ENCODE peak calls at places on chromosome 5, in seven cellular contexts. One of them, this sample, is unnamed. For H3K36me3 and H3K9me3, the result is how much of the 10 kb centered on the place peaks cover.

GRCh38 chr5:158979749-158980521 is 119.8 kb downstream of the EBF1 start:
- DNase-seq in uterus: peak
- DNase-seq in CD8-positive, alpha-beta memory T cell: no peak
- DNase-seq in psoas muscle: peak
- DNase-seq in H1: no peak
- DNase-seq in lower lobe of right lung: no peak
- DNase-seq in kidney: peak
- DNase-seq in this sample: no peak

GRCh38 chr5:143605403-143606005 is 202.0 kb upstream of the NR3C1 start:
- DNase-seq in uterus: no peak
- DNase-seq in CD8-positive, alpha-beta memory T cell: no peak
- DNase-seq in psoas muscle: no peak
- DNase-seq in H1: no peak
- DNase-seq in lower lobe of right lung: no peak
- DNase-seq in kidney: no peak
- DNase-seq in this sample: no peak

GRCh38 chr5:119269061-119269579 is 86.7 kb upstream of the TNFAIP8 start:
- DNase-seq in uterus: peak
- DNase-seq in CD8-positive, alpha-beta memory T cell: peak
- DNase-seq in psoas muscle: peak
- DNase-seq in H1: no peak
- DNase-seq in lower lobe of right lung: peak
- DNase-seq in kidney: peak
- DNase-seq in this sample: peak

GRCh38 chr5:72951850-72952468 is 3.9 kb upstream of the FCHO2 start:
- DNase-seq in uterus: no peak
- DNase-seq in CD8-positive, alpha-beta memory T cell: no peak
- DNase-seq in psoas muscle: no peak
- DNase-seq in H1: no peak
- DNase-seq in lower lobe of right lung: no peak
- DNase-seq in kidney: no peak
- DNase-seq in this sample: no peak

GRCh38 chr5:66364186-66364585 is 220.1 kb downstream of the SREK1 start:
- DNase-seq in uterus: no peak
- DNase-seq in CD8-positive, alpha-beta memory T cell: no peak
- DNase-seq in psoas muscle: no peak
- DNase-seq in H1: no peak
- DNase-seq in lower lobe of right lung: no peak
- DNase-seq in kidney: no peak
- DNase-seq in this sample: no peak

GRCh38 chr5:176416123-176416924 is at the start of gene CLTB:
- DNase-seq in uterus: peak
- DNase-seq in CD8-positive, alpha-beta memory T cell: peak
- DNase-seq in psoas muscle: peak
- DNase-seq in H1: peak
- DNase-seq in lower lobe of right lung: peak
- DNase-seq in kidney: peak
- DNase-seq in this sample: peak

GRCh38 chr5:68911840-68912690 is 181.7 kb upstream of the SLC30A5 start:
- DNase-seq in uterus: no peak
- DNase-seq in CD8-positive, alpha-beta memory T cell: no peak
- DNase-seq in psoas muscle: no peak
- DNase-seq in H1: no peak
- DNase-seq in lower lobe of right lung: no peak
- DNase-seq in kidney: no peak
- DNase-seq in this sample: no peak

GRCh38 chr5:80959768-80960442 is at the start of gene RASGRF2:
- DNase-seq in uterus: no peak
- DNase-seq in CD8-positive, alpha-beta memory T cell: peak
- DNase-seq in psoas muscle: no peak
- DNase-seq in H1: peak
- DNase-seq in lower lobe of right lung: no peak
- DNase-seq in kidney: peak
- DNase-seq in this sample: no peak

GRCh38 chr5:112316731-112317130 is 102.3 kb downstream of the EPB41L4A start:
- DNase-seq in uterus: no peak
- DNase-seq in CD8-positive, alpha-beta memory T cell: no peak
- DNase-seq in psoas muscle: no peak
- DNase-seq in H1: no peak
- DNase-seq in lower lobe of right lung: no peak
- DNase-seq in kidney: no peak
- DNase-seq in this sample: no peak

GRCh38 chr5:106269252-106269843 is 1401.4 kb downstream of the EFNA5 start:
- DNase-seq in uterus: no peak
- DNase-seq in CD8-positive, alpha-beta memory T cell: no peak
- DNase-seq in psoas muscle: no peak
- DNase-seq in H1: no peak
- DNase-seq in lower lobe of right lung: no peak
- DNase-seq in kidney: no peak
- DNase-seq in this sample: no peak

GRCh38 chr5:14414007-14414406 is 167.6 kb upstream of the OTULINL start:
- DNase-seq in uterus: no peak
- DNase-seq in CD8-positive, alpha-beta memory T cell: peak
- DNase-seq in psoas muscle: no peak
- DNase-seq in H1: no peak
- DNase-seq in lower lobe of right lung: no peak
- DNase-seq in kidney: no peak
- DNase-seq in this sample: no peak

GRCh38 chr5:179233909-179234562 is 111.2 kb downstream of the ADAMTS2 start:
- DNase-seq in uterus: no peak
- DNase-seq in CD8-positive, alpha-beta memory T cell: no peak
- DNase-seq in psoas muscle: no peak
- DNase-seq in H1: no peak
- DNase-seq in lower lobe of right lung: peak
- DNase-seq in kidney: peak
- DNase-seq in this sample: no peak

GRCh38 chr5:151740336-151740942 is 18.0 kb downstream of the ATOX1 start:
- DNase-seq in uterus: peak
- DNase-seq in CD8-positive, alpha-beta memory T cell: peak
- DNase-seq in psoas muscle: peak
- DNase-seq in H1: peak
- DNase-seq in lower lobe of right lung: no peak
- DNase-seq in kidney: peak
- DNase-seq in this sample: no peak

GRCh38 chr5:86112249-86112648 is 505.5 kb upstream of the COX7C start:
- DNase-seq in uterus: no peak
- DNase-seq in CD8-positive, alpha-beta memory T cell: no peak
- DNase-seq in psoas muscle: no peak
- DNase-seq in H1: no peak
- DNase-seq in lower lobe of right lung: no peak
- DNase-seq in kidney: no peak
- DNase-seq in this sample: no peak

GRCh38 chr5:76691470-76692273 is 24.3 kb upstream of the F2R start:
- DNase-seq in uterus: no peak
- DNase-seq in CD8-positive, alpha-beta memory T cell: no peak
- DNase-seq in psoas muscle: no peak
- DNase-seq in H1: no peak
- DNase-seq in lower lobe of right lung: no peak
- DNase-seq in kidney: no peak
- DNase-seq in this sample: no peak

GRCh38 chr5:180047667-180048066 is 23.9 kb downstream of the RNF130 start:
- DNase-seq in uterus: peak
- DNase-seq in CD8-positive, alpha-beta memory T cell: no peak
- DNase-seq in psoas muscle: peak
- DNase-seq in H1: no peak
- DNase-seq in lower lobe of right lung: peak
- DNase-seq in kidney: no peak
- DNase-seq in this sample: no peak

GRCh38 chr5:42591026-42591425 is 165.6 kb upstream of the CCDC152 start:
- DNase-seq in uterus: peak
- DNase-seq in CD8-positive, alpha-beta memory T cell: no peak
- DNase-seq in psoas muscle: peak
- DNase-seq in H1: no peak
- DNase-seq in lower lobe of right lung: no peak
- DNase-seq in kidney: peak
- DNase-seq in this sample: no peak

GRCh38 chr5:98657559-98657958 is 115.9 kb upstream of the RGMB start:
- DNase-seq in uterus: no peak
- DNase-seq in CD8-positive, alpha-beta memory T cell: no peak
- DNase-seq in psoas muscle: no peak
- DNase-seq in H1: no peak
- DNase-seq in lower lobe of right lung: no peak
- DNase-seq in kidney: no peak
- DNase-seq in this sample: no peak

GRCh38 chr5:39520232-39520572 is 95.4 kb upstream of the DAB2 start:
- DNase-seq in uterus: no peak
- DNase-seq in CD8-positive, alpha-beta memory T cell: no peak
- DNase-seq in psoas muscle: no peak
- DNase-seq in H1: no peak
- DNase-seq in lower lobe of right lung: no peak
- DNase-seq in kidney: no peak
- DNase-seq in this sample: no peak

GRCh38 chr5:159223469-159223868 is 14.1 kb upstream of the RNF145 start:
- DNase-seq in uterus: no peak
- DNase-seq in CD8-positive, alpha-beta memory T cell: no peak
- DNase-seq in psoas muscle: no peak
- DNase-seq in H1: no peak
- DNase-seq in lower lobe of right lung: no peak
- DNase-seq in kidney: no peak
- DNase-seq in this sample: no peak

DNA sequence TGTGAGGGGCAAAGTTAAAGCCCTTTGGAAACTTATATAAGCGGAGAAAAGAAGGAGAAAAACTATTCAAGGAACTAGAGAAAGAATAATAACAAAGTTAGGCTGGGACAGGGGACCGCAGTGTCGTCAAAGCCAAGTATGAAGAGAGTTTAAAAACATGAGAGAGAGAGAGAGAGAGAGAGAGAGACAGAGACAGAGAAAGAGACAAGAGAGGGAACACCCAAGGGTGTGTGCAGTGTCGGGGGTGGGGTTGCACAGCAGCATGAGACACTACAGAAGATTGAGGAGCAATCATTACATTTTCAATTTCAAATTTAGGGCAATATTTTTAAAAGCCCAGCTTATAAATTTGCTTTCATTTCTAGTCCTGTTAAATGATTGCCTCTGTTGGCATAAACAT is 74.3 kb downstream of the NNT start:
- DNase-seq in uterus: no peak
- DNase-seq in CD8-positive, alpha-beta memory T cell: no peak
- DNase-seq in psoas muscle: no peak
- DNase-seq in H1: no peak
- DNase-seq in lower lobe of right lung: no peak
- DNase-seq in kidney: no peak
- DNase-seq in this sample: no peak
- H3K36me3 ChIP-seq in uterus: under half
- H3K36me3 ChIP-seq in CD8-positive, alpha-beta memory T cell: under half
- H3K36me3 ChIP-seq in psoas muscle: under half
- H3K36me3 ChIP-seq in H1: under half
- H3K36me3 ChIP-seq in lower lobe of right lung: under half
- H3K36me3 ChIP-seq in kidney: under half
- H3K36me3 ChIP-seq in this sample: under half

DNA sequence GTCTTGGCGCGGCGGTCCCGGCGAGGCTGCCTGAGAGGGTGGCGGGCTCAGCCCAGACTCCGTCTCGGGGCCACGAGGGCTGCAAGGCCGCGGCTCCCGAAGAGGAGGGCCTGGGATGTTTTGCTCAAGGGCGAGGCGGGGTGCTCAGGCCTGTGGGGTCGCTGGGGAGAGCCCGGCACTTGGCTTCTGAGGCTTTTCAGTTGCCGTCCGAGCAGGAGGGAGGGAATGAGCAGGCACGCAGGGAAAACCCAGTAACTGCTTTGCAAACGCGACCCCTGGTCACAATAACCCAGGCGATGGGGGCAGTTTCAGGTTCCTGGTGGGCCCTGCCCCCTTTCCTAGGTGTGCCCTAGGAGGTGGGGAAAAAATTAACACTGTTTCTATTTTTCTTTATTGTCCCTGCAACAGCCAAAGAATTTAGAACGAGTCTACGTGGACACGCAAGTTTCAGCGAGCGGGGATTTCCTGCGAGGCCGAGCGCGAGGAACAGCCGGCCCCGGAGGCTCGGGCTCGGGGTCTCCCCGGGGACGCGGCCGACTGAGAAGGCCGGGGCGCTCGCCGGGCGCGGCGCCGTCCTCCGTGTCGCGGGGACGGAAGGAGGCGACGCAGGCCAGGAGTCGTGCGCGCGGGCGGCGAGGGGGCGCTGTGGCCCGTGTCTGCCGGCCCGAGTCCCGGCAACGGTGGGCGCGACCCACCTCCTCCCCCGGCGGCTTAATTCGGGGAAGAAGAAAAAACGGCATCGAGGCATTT is 3.3 kb upstream of the IRX2 start:
- DNase-seq in uterus: no peak
- DNase-seq in CD8-positive, alpha-beta memory T cell: no peak
- DNase-seq in psoas muscle: no peak
- DNase-seq in H1: peak
- DNase-seq in lower lobe of right lung: peak
- DNase-seq in kidney: no peak
- DNase-seq in this sample: no peak
- H3K9me3 ChIP-seq in uterus: under half
- H3K9me3 ChIP-seq in CD8-positive, alpha-beta memory T cell: under half
- H3K9me3 ChIP-seq in psoas muscle: under half
- H3K9me3 ChIP-seq in H1: under half
- H3K9me3 ChIP-seq in lower lobe of right lung: under half
- H3K9me3 ChIP-seq in kidney: under half
- H3K9me3 ChIP-seq in this sample: under half

DNA sequence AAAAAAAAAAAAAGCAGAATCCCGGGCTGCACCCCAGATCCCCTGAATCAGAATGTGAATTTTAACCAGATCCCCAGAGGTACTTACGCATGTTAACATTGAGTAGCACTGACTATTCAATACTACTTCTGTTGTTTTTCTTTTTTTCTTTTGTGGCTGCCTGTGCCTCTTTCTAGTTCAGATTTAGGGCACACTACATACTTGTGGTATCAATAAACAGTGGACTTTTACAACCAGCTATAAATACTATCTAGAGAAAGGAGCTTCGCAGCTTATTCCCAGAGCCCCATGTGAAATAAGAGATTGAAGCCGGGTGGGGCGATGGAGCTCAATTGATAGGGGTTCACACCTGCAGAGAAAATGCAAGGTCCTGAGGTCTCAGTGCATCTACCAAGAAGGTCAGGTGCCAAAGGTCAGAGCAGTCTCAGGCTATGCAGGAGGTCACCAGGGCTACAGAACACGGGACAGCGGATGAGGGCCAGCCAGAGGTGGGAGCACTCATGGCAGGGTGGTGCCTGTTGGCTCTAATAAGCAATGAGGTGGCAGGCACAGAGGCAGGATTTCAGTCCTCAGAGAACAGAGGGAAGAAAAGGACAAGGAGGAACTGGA is 22.3 kb downstream of the WWC1 start:
- DNase-seq in uterus: no peak
- DNase-seq in CD8-positive, alpha-beta memory T cell: no peak
- DNase-seq in psoas muscle: no peak
- DNase-seq in H1: no peak
- DNase-seq in lower lobe of right lung: no peak
- DNase-seq in kidney: no peak
- DNase-seq in this sample: no peak
- H3K27ac ChIP-seq in uterus: no peak
- H3K27ac ChIP-seq in CD8-positive, alpha-beta memory T cell: no peak
- H3K27ac ChIP-seq in psoas muscle: no peak
- H3K27ac ChIP-seq in H1: no peak
- H3K27ac ChIP-seq in lower lobe of right lung: no peak
- H3K27ac ChIP-seq in kidney: peak
- H3K27ac ChIP-seq in this sample: no peak

DNA sequence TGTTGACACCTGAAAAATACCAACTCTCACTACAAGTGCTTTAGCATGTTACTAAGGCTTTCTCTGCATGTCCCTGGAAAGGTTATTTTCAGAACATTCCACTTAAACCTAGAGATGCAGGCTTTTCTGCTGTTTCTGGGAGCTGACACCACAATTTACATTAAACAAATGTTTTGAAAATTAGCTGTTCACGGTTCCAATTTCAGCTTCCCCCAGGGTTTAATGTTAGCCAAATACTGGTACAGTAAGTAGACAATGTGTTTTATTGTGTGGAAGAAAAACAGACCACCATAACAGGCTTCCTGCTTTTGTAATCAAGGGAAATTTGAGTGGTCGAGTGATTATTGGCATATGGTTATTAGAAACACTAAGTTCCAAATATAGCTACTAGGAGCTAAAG is 32.0 kb downstream of the MACROH2A1 start:
- DNase-seq in uterus: no peak
- DNase-seq in CD8-positive, alpha-beta memory T cell: no peak
- DNase-seq in psoas muscle: no peak
- DNase-seq in H1: no peak
- DNase-seq in lower lobe of right lung: no peak
- DNase-seq in kidney: no peak
- DNase-seq in this sample: no peak
- H3K36me3 ChIP-seq in uterus: under half
- H3K36me3 ChIP-seq in CD8-positive, alpha-beta memory T cell: under half
- H3K36me3 ChIP-seq in psoas muscle: under half
- H3K36me3 ChIP-seq in H1: under half
- H3K36me3 ChIP-seq in lower lobe of right lung: half or more
- H3K36me3 ChIP-seq in kidney: under half
- H3K36me3 ChIP-seq in this sample: under half